ENCODE peak calls at places on chromosomes 5 and 9, in four cellular contexts. One of them, this sample, is unnamed.

GRCh38 chr5:107593009-107593408 is 77.7 kb downstream of the EFNA5 start:
- DNase-seq in DND-41: no peak
- DNase-seq in fibroblast of pulmonary artery: no peak
- DNase-seq in cardiac fibroblast: no peak
- DNase-seq in this sample: no peak

GRCh38 chr5:177491429-177491945 is 5.9 kb downstream of the PDLIM7 start:
- DNase-seq in DND-41: peak
- DNase-seq in fibroblast of pulmonary artery: no peak
- DNase-seq in cardiac fibroblast: peak
- DNase-seq in this sample: no peak

GRCh38 chr5:172872997-172873491 is 39.0 kb downstream of the ERGIC1 start:
- DNase-seq in DND-41: no peak
- DNase-seq in fibroblast of pulmonary artery: peak
- DNase-seq in cardiac fibroblast: peak
- DNase-seq in this sample: peak

GRCh38 chr9:110995511-110996340 is 42.5 kb downstream of the LPAR1 start:
- DNase-seq in DND-41: no peak
- DNase-seq in fibroblast of pulmonary artery: no peak
- DNase-seq in cardiac fibroblast: peak
- DNase-seq in this sample: peak

GRCh38 chr9:64773491-64773931 is 511.5 kb downstream of the FOXD4L5 start:
- DNase-seq in DND-41: no peak
- DNase-seq in fibroblast of pulmonary artery: no peak
- DNase-seq in cardiac fibroblast: peak
- DNase-seq in this sample: no peak

GRCh38 chr5:109105631-109106267 is 304.0 kb downstream of the PJA2 start:
- DNase-seq in DND-41: no peak
- DNase-seq in fibroblast of pulmonary artery: peak
- DNase-seq in cardiac fibroblast: peak
- DNase-seq in this sample: peak

GRCh38 chr5:2773327-2773726 is 21.9 kb upstream of the IRX2 start:
- DNase-seq in DND-41: no peak
- DNase-seq in fibroblast of pulmonary artery: no peak
- DNase-seq in cardiac fibroblast: no peak
- DNase-seq in this sample: no peak

GRCh38 chr5:151620463-151620844 is 29.3 kb upstream of the FAT2 start:
- DNase-seq in DND-41: no peak
- DNase-seq in fibroblast of pulmonary artery: no peak
- DNase-seq in cardiac fibroblast: no peak
- DNase-seq in this sample: no peak

GRCh38 chr5:31563216-31563615 is 31.1 kb downstream of the C5orf22 start:
- DNase-seq in DND-41: no peak
- DNase-seq in fibroblast of pulmonary artery: no peak
- DNase-seq in cardiac fibroblast: no peak
- DNase-seq in this sample: peak

GRCh38 chr5:171937351-171937750 is 69.1 kb downstream of the FBXW11 start:
- DNase-seq in DND-41: no peak
- DNase-seq in fibroblast of pulmonary artery: no peak
- DNase-seq in cardiac fibroblast: no peak
- DNase-seq in this sample: no peak

GRCh38 chr9:13244190-13244589 is 35.3 kb downstream of the MPDZ start:
- DNase-seq in DND-41: no peak
- DNase-seq in fibroblast of pulmonary artery: no peak
- DNase-seq in cardiac fibroblast: no peak
- DNase-seq in this sample: no peak

GRCh38 chr9:71268871-71269640 is 147.6 kb upstream of the TRPM3 start:
- DNase-seq in DND-41: no peak
- DNase-seq in fibroblast of pulmonary artery: no peak
- DNase-seq in cardiac fibroblast: no peak
- DNase-seq in this sample: no peak

GRCh38 chr5:11128021-11128420 is 367.0 kb upstream of the DAP start:
- DNase-seq in DND-41: no peak
- DNase-seq in fibroblast of pulmonary artery: no peak
- DNase-seq in cardiac fibroblast: no peak
- DNase-seq in this sample: no peak

GRCh38 chr5:137957948-137958347 is 68.7 kb downstream of the PKD2L2 start:
- DNase-seq in DND-41: no peak
- DNase-seq in fibroblast of pulmonary artery: peak
- DNase-seq in cardiac fibroblast: no peak
- DNase-seq in this sample: no peak

GRCh38 chr5:31889131-31889561 is 250.2 kb downstream of the PDZD2 start:
- DNase-seq in DND-41: no peak
- DNase-seq in fibroblast of pulmonary artery: no peak
- DNase-seq in cardiac fibroblast: no peak
- DNase-seq in this sample: no peak

GRCh38 chr5:134003957-134004625 is 684 bp downstream of the VDAC1 start:
- DNase-seq in DND-41: peak
- DNase-seq in fibroblast of pulmonary artery: peak
- DNase-seq in cardiac fibroblast: no peak
- DNase-seq in this sample: peak

GRCh38 chr5:138701678-138702077 is 51.5 kb upstream of the CTNNA1 start:
- DNase-seq in DND-41: no peak
- DNase-seq in fibroblast of pulmonary artery: no peak
- DNase-seq in cardiac fibroblast: no peak
- DNase-seq in this sample: no peak

GRCh38 chr9:121896545-121896943 is 196.6 kb downstream of the TTLL11 start:
- DNase-seq in DND-41: no peak
- DNase-seq in fibroblast of pulmonary artery: no peak
- DNase-seq in cardiac fibroblast: no peak
- DNase-seq in this sample: no peak

GRCh38 chr5:180494510-180495181 is 467 bp downstream of the CNOT6 start:
- DNase-seq in DND-41: peak
- DNase-seq in fibroblast of pulmonary artery: no peak
- DNase-seq in cardiac fibroblast: no peak
- DNase-seq in this sample: peak

GRCh38 chr5:72300590-72301339 is 19.3 kb downstream of the MRPS27 start:
- DNase-seq in DND-41: no peak
- DNase-seq in fibroblast of pulmonary artery: peak
- DNase-seq in cardiac fibroblast: peak
- DNase-seq in this sample: no peak

GRCh38 chr5:68230285-68230684 is 14.7 kb downstream of the PIK3R1 start:
- DNase-seq in DND-41: no peak
- DNase-seq in fibroblast of pulmonary artery: no peak
- DNase-seq in cardiac fibroblast: no peak
- DNase-seq in this sample: no peak

GRCh38 chr5:119355636-119356383 is at the start of gene TNFAIP8:
- DNase-seq in DND-41: no peak
- DNase-seq in fibroblast of pulmonary artery: peak
- DNase-seq in cardiac fibroblast: peak
- DNase-seq in this sample: peak

GRCh38 chr5:135219239-135219638 is 179.8 kb downstream of the MACROH2A1 start:
- DNase-seq in DND-41: no peak
- DNase-seq in fibroblast of pulmonary artery: no peak
- DNase-seq in cardiac fibroblast: no peak
- DNase-seq in this sample: no peak

GRCh38 chr5:132557425-132557805 is 638 bp downstream of the RAD50 start:
- DNase-seq in DND-41: peak
- DNase-seq in fibroblast of pulmonary artery: peak
- DNase-seq in cardiac fibroblast: peak
- DNase-seq in this sample: peak

GRCh38 chr5:54870251-54870650 is 115.1 kb downstream of the ESM1 start:
- DNase-seq in DND-41: no peak
- DNase-seq in fibroblast of pulmonary artery: no peak
- DNase-seq in cardiac fibroblast: no peak
- DNase-seq in this sample: no peak

GRCh38 chr5:89037090-89037489 is 154.1 kb upstream of the MEF2C start:
- DNase-seq in DND-41: no peak
- DNase-seq in fibroblast of pulmonary artery: peak
- DNase-seq in cardiac fibroblast: peak
- DNase-seq in this sample: peak

GRCh38 chr9:125889524-125890473 is 142.6 kb downstream of the PBX3 start:
- DNase-seq in DND-41: no peak
- DNase-seq in fibroblast of pulmonary artery: peak
- DNase-seq in cardiac fibroblast: peak
- DNase-seq in this sample: peak

GRCh38 chr5:166166071-166166470 is 2125.4 kb upstream of the WWC1 start:
- DNase-seq in DND-41: no peak
- DNase-seq in fibroblast of pulmonary artery: no peak
- DNase-seq in cardiac fibroblast: no peak
- DNase-seq in this sample: no peak

GRCh38 chr5:105460721-105461120 is 1898.1 kb upstream of the NUDT12 start:
- DNase-seq in DND-41: no peak
- DNase-seq in fibroblast of pulmonary artery: no peak
- DNase-seq in cardiac fibroblast: no peak
- DNase-seq in this sample: no peak

GRCh38 chr5:32446660-32447059 is 2.1 kb upstream of the ZFR start:
- DNase-seq in DND-41: no peak
- DNase-seq in fibroblast of pulmonary artery: no peak
- DNase-seq in cardiac fibroblast: no peak
- DNase-seq in this sample: no peak

GRCh38 chr5:39137391-39138181 is 63.4 kb upstream of the RICTOR start:
- DNase-seq in DND-41: no peak
- DNase-seq in fibroblast of pulmonary artery: no peak
- DNase-seq in cardiac fibroblast: no peak
- DNase-seq in this sample: no peak
- TF ChIP-seq CTCF in DND-41: peak
- TF ChIP-seq CTCF in fibroblast of pulmonary artery: no peak
- TF ChIP-seq CTCF in cardiac fibroblast: peak
- TF ChIP-seq CTCF in this sample: no peak

GRCh38 chr9:93948456-93949072 is 6.6 kb downstream of the BARX1 start:
- DNase-seq in DND-41: no peak
- DNase-seq in fibroblast of pulmonary artery: no peak
- DNase-seq in cardiac fibroblast: no peak
- DNase-seq in this sample: no peak
- H3K4me3 ChIP-seq in DND-41: no peak
- H3K4me3 ChIP-seq in fibroblast of pulmonary artery: no peak
- H3K4me3 ChIP-seq in cardiac fibroblast: no peak
- H3K4me3 ChIP-seq in this sample: no peak

DNA sequence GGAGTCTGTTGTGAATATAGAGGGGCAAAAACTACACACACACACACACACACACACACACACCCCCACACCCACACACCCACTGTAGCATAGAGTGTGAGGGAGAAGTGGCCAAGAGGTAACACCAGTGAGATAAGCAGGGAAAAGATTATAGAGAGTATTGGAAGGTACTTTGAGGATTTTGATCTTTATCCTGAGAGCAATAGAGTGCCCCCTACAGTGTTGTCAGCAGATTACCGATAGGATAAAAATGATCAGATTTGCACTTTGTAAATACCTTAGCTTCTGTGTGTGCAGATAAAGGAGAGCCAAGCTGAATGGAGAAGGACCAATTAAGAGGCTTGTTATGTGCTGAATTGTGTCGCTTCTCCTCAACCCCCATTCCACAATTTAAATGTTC is 32.3 kb downstream of the ERCC6L2 start:
- DNase-seq in DND-41: no peak
- DNase-seq in fibroblast of pulmonary artery: no peak
- DNase-seq in cardiac fibroblast: no peak
- DNase-seq in this sample: no peak
- TF ChIP-seq CTCF in DND-41: peak
- TF ChIP-seq CTCF in fibroblast of pulmonary artery: peak
- TF ChIP-seq CTCF in cardiac fibroblast: peak
- TF ChIP-seq CTCF in this sample: peak

GRCh38 chr5:146446861-146447733 is at the start of gene TCERG1:
- DNase-seq in DND-41: peak
- DNase-seq in fibroblast of pulmonary artery: peak
- DNase-seq in cardiac fibroblast: peak
- DNase-seq in this sample: peak

GRCh38 chr5:146451411-146451810 is 4.3 kb downstream of the TCERG1 start:
- DNase-seq in DND-41: no peak
- DNase-seq in fibroblast of pulmonary artery: no peak
- DNase-seq in cardiac fibroblast: no peak
- DNase-seq in this sample: no peak

GRCh38 chr5:146448783-146449519 is 1.8 kb downstream of the TCERG1 start:
- DNase-seq in DND-41: no peak
- DNase-seq in fibroblast of pulmonary artery: no peak
- DNase-seq in cardiac fibroblast: no peak
- DNase-seq in this sample: no peak

GRCh38 chr5:146441896-146442295 is 5.2 kb upstream of the TCERG1 start:
- DNase-seq in DND-41: no peak
- DNase-seq in fibroblast of pulmonary artery: no peak
- DNase-seq in cardiac fibroblast: peak
- DNase-seq in this sample: no peak

GRCh38 chr5:146447734-146448380 is 724 bp downstream of the TCERG1 start:
- DNase-seq in DND-41: peak
- DNase-seq in fibroblast of pulmonary artery: peak
- DNase-seq in cardiac fibroblast: peak
- DNase-seq in this sample: peak
- H3K4me3 ChIP-seq in DND-41: peak
- H3K4me3 ChIP-seq in fibroblast of pulmonary artery: peak
- H3K4me3 ChIP-seq in cardiac fibroblast: peak
- H3K4me3 ChIP-seq in this sample: peak

DNA sequence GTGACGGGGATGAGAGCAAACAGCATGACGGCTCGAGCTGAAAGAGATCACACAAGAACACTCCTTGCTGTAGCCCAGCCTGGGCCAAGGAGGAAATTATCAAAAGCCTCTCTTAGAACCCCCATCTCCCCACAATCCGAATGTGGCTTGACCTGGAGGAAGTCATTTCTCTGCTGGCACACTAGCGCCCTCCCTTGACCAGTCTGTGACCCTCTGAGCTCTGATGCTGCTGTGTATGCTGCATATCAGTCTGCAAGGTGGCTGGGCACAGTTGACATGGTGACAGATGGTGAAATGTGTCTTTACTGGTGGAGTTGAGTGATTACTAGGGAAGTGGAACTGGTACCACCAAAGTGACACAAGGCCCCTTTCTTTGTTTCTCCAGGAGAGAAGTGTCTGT is 3.3 kb downstream of the SLC46A2 start:
- DNase-seq in DND-41: no peak
- DNase-seq in fibroblast of pulmonary artery: no peak
- DNase-seq in cardiac fibroblast: no peak
- DNase-seq in this sample: no peak
- TF ChIP-seq CTCF in DND-41: no peak
- TF ChIP-seq CTCF in fibroblast of pulmonary artery: peak
- TF ChIP-seq CTCF in cardiac fibroblast: peak
- TF ChIP-seq CTCF in this sample: no peak

GRCh38 chr5:65478336-65478735 is 3.4 kb downstream of the ADAMTS6 start:
- DNase-seq in DND-41: no peak
- DNase-seq in fibroblast of pulmonary artery: no peak
- DNase-seq in cardiac fibroblast: no peak
- DNase-seq in this sample: no peak
- H3K4me3 ChIP-seq in DND-41: no peak
- H3K4me3 ChIP-seq in fibroblast of pulmonary artery: no peak
- H3K4me3 ChIP-seq in cardiac fibroblast: peak
- H3K4me3 ChIP-seq in this sample: peak

DNA sequence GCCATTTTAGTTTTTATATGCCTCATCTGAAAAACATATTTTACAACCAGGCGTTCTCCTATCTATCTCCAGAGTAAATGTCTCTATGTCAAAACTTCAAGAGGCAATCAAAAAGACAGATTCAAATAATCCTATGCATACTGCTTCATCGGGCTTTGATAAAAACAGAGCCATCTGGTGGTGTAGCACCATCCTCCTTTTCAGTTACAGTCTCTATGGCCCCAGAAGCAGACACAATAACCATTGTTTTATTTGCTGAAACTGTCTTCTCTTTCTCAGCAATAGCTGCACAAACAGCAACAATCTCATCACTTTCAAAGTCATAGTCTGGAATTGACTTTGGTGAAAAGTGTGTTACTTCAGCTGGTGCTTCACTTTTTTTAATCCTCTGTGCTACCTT is 36.3 kb downstream of the PTGER4 start:
- DNase-seq in DND-41: no peak
- DNase-seq in fibroblast of pulmonary artery: no peak
- DNase-seq in cardiac fibroblast: peak
- DNase-seq in this sample: no peak
- TF ChIP-seq CTCF in DND-41: peak
- TF ChIP-seq CTCF in fibroblast of pulmonary artery: peak
- TF ChIP-seq CTCF in cardiac fibroblast: no peak
- TF ChIP-seq CTCF in this sample: peak

This sample was measured in AG10803.